ENCODE peak calls at places on chromosomes 4 and X, in five cellular contexts. One of them, this sample, is unnamed.

GRCh38 chr4:137180349-137180748 is 351.9 kb downstream of the PCDH18 start:
- DNase-seq in neural crest cell: no peak
- DNase-seq in H9: peak
- DNase-seq in cardiac fibroblast: peak
- DNase-seq in left ventricle myocardium inferior: no peak
- DNase-seq in this sample: no peak

GRCh38 chr4:70703695-70704332 is 15.5 kb downstream of the UTP3 start:
- DNase-seq in neural crest cell: no peak
- DNase-seq in H9: no peak
- DNase-seq in cardiac fibroblast: peak
- DNase-seq in left ventricle myocardium inferior: no peak
- DNase-seq in this sample: no peak

GRCh38 chrX:9867214-9867613 is 81.0 kb downstream of the SHROOM2 start:
- DNase-seq in neural crest cell: no peak
- DNase-seq in H9: no peak
- DNase-seq in cardiac fibroblast: no peak
- DNase-seq in left ventricle myocardium inferior: no peak
- DNase-seq in this sample: no peak

GRCh38 chr4:88745581-88746163 is 48.0 kb upstream of the NAP1L5 start:
- DNase-seq in neural crest cell: no peak
- DNase-seq in H9: no peak
- DNase-seq in cardiac fibroblast: no peak
- DNase-seq in left ventricle myocardium inferior: no peak
- DNase-seq in this sample: no peak

GRCh38 chr4:38562751-38563198 is 101.2 kb upstream of the KLF3 start:
- DNase-seq in neural crest cell: no peak
- DNase-seq in H9: no peak
- DNase-seq in cardiac fibroblast: peak
- DNase-seq in left ventricle myocardium inferior: peak
- DNase-seq in this sample: no peak

GRCh38 chr4:8607603-8608481 is 15.3 kb downstream of the CPZ start:
- DNase-seq in neural crest cell: peak
- DNase-seq in H9: peak
- DNase-seq in cardiac fibroblast: peak
- DNase-seq in left ventricle myocardium inferior: no peak
- DNase-seq in this sample: peak

GRCh38 chr4:70927502-70928139 is 25.5 kb downstream of the MOB1B start:
- DNase-seq in neural crest cell: no peak
- DNase-seq in H9: no peak
- DNase-seq in cardiac fibroblast: no peak
- DNase-seq in left ventricle myocardium inferior: no peak
- DNase-seq in this sample: no peak

GRCh38 chr4:112270643-112271484 is 14.8 kb downstream of the TIFA start:
- DNase-seq in neural crest cell: no peak
- DNase-seq in H9: no peak
- DNase-seq in cardiac fibroblast: peak
- DNase-seq in left ventricle myocardium inferior: no peak
- DNase-seq in this sample: no peak

GRCh38 chr4:76995776-76996175 is 46.2 kb downstream of the SEPTIN11 start:
- DNase-seq in neural crest cell: no peak
- DNase-seq in H9: no peak
- DNase-seq in cardiac fibroblast: no peak
- DNase-seq in left ventricle myocardium inferior: no peak
- DNase-seq in this sample: no peak

GRCh38 chr4:48194986-48195773 is 61.1 kb upstream of the TXK start:
- DNase-seq in neural crest cell: no peak
- DNase-seq in H9: no peak
- DNase-seq in cardiac fibroblast: no peak
- DNase-seq in left ventricle myocardium inferior: no peak
- DNase-seq in this sample: no peak

GRCh38 chrX:16114640-16115039 is 8.7 kb upstream of the GRPR start:
- DNase-seq in neural crest cell: no peak
- DNase-seq in H9: no peak
- DNase-seq in cardiac fibroblast: peak
- DNase-seq in left ventricle myocardium inferior: no peak
- DNase-seq in this sample: no peak

GRCh38 chr4:118557298-118557851 is 127.8 kb upstream of the METTL14 start:
- DNase-seq in neural crest cell: no peak
- DNase-seq in H9: no peak
- DNase-seq in cardiac fibroblast: peak
- DNase-seq in left ventricle myocardium inferior: no peak
- DNase-seq in this sample: no peak

GRCh38 chrX:18457000-18457399 is 31.6 kb downstream of the CDKL5 start:
- DNase-seq in neural crest cell: no peak
- DNase-seq in H9: no peak
- DNase-seq in cardiac fibroblast: no peak
- DNase-seq in left ventricle myocardium inferior: no peak
- DNase-seq in this sample: no peak

GRCh38 chr4:57911203-57911602 is 801.0 kb upstream of the IGFBP7 start:
- DNase-seq in neural crest cell: no peak
- DNase-seq in H9: no peak
- DNase-seq in cardiac fibroblast: no peak
- DNase-seq in left ventricle myocardium inferior: no peak
- DNase-seq in this sample: no peak

GRCh38 chrX:11406109-11406755 is 113.0 kb downstream of the AMELX start:
- DNase-seq in neural crest cell: no peak
- DNase-seq in H9: no peak
- DNase-seq in cardiac fibroblast: no peak
- DNase-seq in left ventricle myocardium inferior: no peak
- DNase-seq in this sample: no peak

GRCh38 chr4:140805293-140805692 is 49.1 kb upstream of the TBC1D9 start:
- DNase-seq in neural crest cell: no peak
- DNase-seq in H9: no peak
- DNase-seq in cardiac fibroblast: no peak
- DNase-seq in left ventricle myocardium inferior: no peak
- DNase-seq in this sample: no peak

GRCh38 chr4:177673980-177674504 is 231.8 kb upstream of the AGA start:
- DNase-seq in neural crest cell: no peak
- DNase-seq in H9: no peak
- DNase-seq in cardiac fibroblast: no peak
- DNase-seq in left ventricle myocardium inferior: no peak
- DNase-seq in this sample: no peak

GRCh38 chrX:103792916-103793540 is 16.4 kb downstream of the PLP1 start:
- DNase-seq in neural crest cell: no peak
- DNase-seq in H9: no peak
- DNase-seq in cardiac fibroblast: peak
- DNase-seq in left ventricle myocardium inferior: no peak
- DNase-seq in this sample: no peak

GRCh38 chr4:152038238-152038637 is 277.4 kb upstream of the GATB start:
- DNase-seq in neural crest cell: no peak
- DNase-seq in H9: no peak
- DNase-seq in cardiac fibroblast: peak
- DNase-seq in left ventricle myocardium inferior: no peak
- DNase-seq in this sample: no peak

GRCh38 chr4:112978691-112979472 is 70.6 kb upstream of the ANK2 start:
- DNase-seq in neural crest cell: no peak
- DNase-seq in H9: peak
- DNase-seq in cardiac fibroblast: no peak
- DNase-seq in left ventricle myocardium inferior: no peak
- DNase-seq in this sample: no peak

GRCh38 chr4:184417802-184418511 is 56.4 kb downstream of the IRF2 start:
- DNase-seq in neural crest cell: no peak
- DNase-seq in H9: no peak
- DNase-seq in cardiac fibroblast: peak
- DNase-seq in left ventricle myocardium inferior: no peak
- DNase-seq in this sample: no peak

GRCh38 chr4:106588906-106589305 is 220.3 kb upstream of the GIMD1 start:
- DNase-seq in neural crest cell: no peak
- DNase-seq in H9: no peak
- DNase-seq in cardiac fibroblast: no peak
- DNase-seq in left ventricle myocardium inferior: no peak
- DNase-seq in this sample: no peak

GRCh38 chr4:145936142-145937020 is 2.2 kb downstream of the ZNF827 start:
- DNase-seq in neural crest cell: peak
- DNase-seq in H9: peak
- DNase-seq in cardiac fibroblast: peak
- DNase-seq in left ventricle myocardium inferior: peak
- DNase-seq in this sample: peak

GRCh38 chr4:175290401-175290800 is 372.2 kb downstream of the ADAM29 start:
- DNase-seq in neural crest cell: no peak
- DNase-seq in H9: no peak
- DNase-seq in cardiac fibroblast: no peak
- DNase-seq in left ventricle myocardium inferior: no peak
- DNase-seq in this sample: no peak

GRCh38 chrX:40402771-40403533 is 177.8 kb upstream of the ATP6AP2 start:
- DNase-seq in neural crest cell: no peak
- DNase-seq in H9: no peak
- DNase-seq in cardiac fibroblast: peak
- DNase-seq in left ventricle myocardium inferior: no peak
- DNase-seq in this sample: no peak

GRCh38 chrX:11349661-11350337 is 56.6 kb downstream of the AMELX start:
- DNase-seq in neural crest cell: no peak
- DNase-seq in H9: no peak
- DNase-seq in cardiac fibroblast: no peak
- DNase-seq in left ventricle myocardium inferior: no peak
- DNase-seq in this sample: no peak

GRCh38 chrX:39757971-39758370 is 339.8 kb downstream of the BCOR start:
- DNase-seq in neural crest cell: no peak
- DNase-seq in H9: no peak
- DNase-seq in cardiac fibroblast: peak
- DNase-seq in left ventricle myocardium inferior: no peak
- DNase-seq in this sample: no peak

GRCh38 chr4:151022586-151022985 is 7.5 kb upstream of the LRBA start:
- DNase-seq in neural crest cell: no peak
- DNase-seq in H9: no peak
- DNase-seq in cardiac fibroblast: no peak
- DNase-seq in left ventricle myocardium inferior: no peak
- DNase-seq in this sample: no peak

GRCh38 chrX:51891821-51892551 is 1.4 kb upstream of the MAGED1 start:
- DNase-seq in neural crest cell: no peak
- DNase-seq in H9: no peak
- DNase-seq in cardiac fibroblast: peak
- DNase-seq in left ventricle myocardium inferior: peak
- DNase-seq in this sample: no peak

GRCh38 chrX:104288269-104288668 is 33.5 kb upstream of the ESX1 start:
- DNase-seq in neural crest cell: no peak
- DNase-seq in H9: peak
- DNase-seq in cardiac fibroblast: peak
- DNase-seq in left ventricle myocardium inferior: no peak
- DNase-seq in this sample: no peak

GRCh38 chr4:68654946-68655721 is 15.3 kb downstream of the UGT2B15 start:
- DNase-seq in neural crest cell: no peak
- DNase-seq in H9: no peak
- DNase-seq in cardiac fibroblast: no peak
- DNase-seq in left ventricle myocardium inferior: no peak
- DNase-seq in this sample: no peak

GRCh38 chr4:93313207-93313606 is 515.3 kb upstream of the ATOH1 start:
- DNase-seq in neural crest cell: no peak
- DNase-seq in H9: no peak
- DNase-seq in cardiac fibroblast: no peak
- DNase-seq in left ventricle myocardium inferior: no peak
- DNase-seq in this sample: no peak

GRCh38 chr4:139403457-139403856 is 50.5 kb upstream of the RAB33B start:
- DNase-seq in neural crest cell: no peak
- DNase-seq in H9: no peak
- DNase-seq in cardiac fibroblast: peak
- DNase-seq in left ventricle myocardium inferior: no peak
- DNase-seq in this sample: no peak
- TF ChIP-seq CTCF in neural crest cell: no peak
- TF ChIP-seq CTCF in H9: peak
- TF ChIP-seq CTCF in cardiac fibroblast: no peak
- TF ChIP-seq CTCF in left ventricle myocardium inferior: no peak
- TF ChIP-seq CTCF in this sample: peak

DNA sequence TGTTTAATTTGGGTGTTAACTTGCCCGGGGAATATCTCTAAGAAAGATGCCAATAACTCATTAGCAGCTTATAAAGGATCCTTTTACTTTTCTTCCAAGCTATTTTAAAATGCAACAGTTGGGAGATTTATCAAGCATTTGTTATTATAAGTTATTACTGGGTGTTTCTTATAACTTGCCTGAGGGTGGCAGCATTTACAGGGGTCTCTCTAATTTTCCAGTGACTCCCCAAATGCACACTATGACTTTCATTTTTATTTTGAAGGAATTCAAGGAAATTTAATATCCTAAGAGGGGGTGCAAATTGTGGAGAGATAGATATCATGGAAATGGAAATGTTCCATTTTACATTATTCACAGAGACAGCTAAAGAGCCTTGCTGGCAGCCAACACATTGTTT is 138.0 kb downstream of the PDGFRA start:
- DNase-seq in neural crest cell: no peak
- DNase-seq in H9: no peak
- DNase-seq in cardiac fibroblast: no peak
- DNase-seq in left ventricle myocardium inferior: no peak
- DNase-seq in this sample: no peak
- TF ChIP-seq CTCF in neural crest cell: no peak
- TF ChIP-seq CTCF in H9: peak
- TF ChIP-seq CTCF in cardiac fibroblast: no peak
- TF ChIP-seq CTCF in left ventricle myocardium inferior: no peak
- TF ChIP-seq CTCF in this sample: no peak

DNA sequence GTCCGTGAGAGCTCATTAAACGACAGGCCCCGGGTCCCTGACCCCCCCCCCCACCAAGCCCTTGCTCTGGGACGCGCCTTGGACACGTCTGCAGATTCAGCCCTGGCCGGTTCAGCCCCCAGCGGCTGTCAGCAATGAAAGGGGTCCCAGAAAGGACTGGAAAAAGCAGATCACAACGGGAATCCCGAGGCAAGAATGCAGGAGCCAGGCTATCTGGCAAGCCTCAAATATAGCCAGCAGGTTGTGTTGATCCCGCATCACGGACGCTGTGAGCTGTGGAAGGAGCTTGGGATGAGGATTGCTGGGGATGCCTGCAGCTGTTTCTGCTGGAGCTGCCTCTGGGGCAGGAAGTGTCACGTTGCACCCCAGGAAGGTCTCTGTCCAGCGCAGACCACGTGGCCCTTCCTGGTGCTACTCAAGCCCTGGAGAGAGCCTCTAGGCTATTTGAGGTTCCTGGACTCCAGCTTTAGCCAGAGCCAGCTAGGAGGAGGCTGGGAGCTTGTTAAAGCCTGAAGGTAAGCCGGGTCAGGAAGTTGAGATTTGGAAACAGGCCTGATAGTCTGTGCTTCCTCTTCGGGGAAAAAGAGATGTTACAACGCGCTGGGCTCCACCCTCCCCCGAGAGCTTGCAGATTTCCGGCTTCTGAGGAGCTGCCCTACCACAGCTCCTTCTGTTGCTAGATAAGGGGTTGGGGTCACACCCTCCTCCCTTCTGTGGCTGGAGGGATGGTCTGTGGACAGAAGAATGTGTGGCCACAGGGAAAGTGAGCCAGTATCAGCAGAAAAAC is 19.3 kb upstream of the CSF2RA start:
- DNase-seq in neural crest cell: peak
- DNase-seq in H9: peak
- DNase-seq in cardiac fibroblast: no peak
- DNase-seq in left ventricle myocardium inferior: peak
- DNase-seq in this sample: peak
- TF ChIP-seq CTCF in neural crest cell: no peak
- TF ChIP-seq CTCF in H9: no peak
- TF ChIP-seq CTCF in cardiac fibroblast: no peak
- TF ChIP-seq CTCF in left ventricle myocardium inferior: no peak
- TF ChIP-seq CTCF in this sample: no peak

DNA sequence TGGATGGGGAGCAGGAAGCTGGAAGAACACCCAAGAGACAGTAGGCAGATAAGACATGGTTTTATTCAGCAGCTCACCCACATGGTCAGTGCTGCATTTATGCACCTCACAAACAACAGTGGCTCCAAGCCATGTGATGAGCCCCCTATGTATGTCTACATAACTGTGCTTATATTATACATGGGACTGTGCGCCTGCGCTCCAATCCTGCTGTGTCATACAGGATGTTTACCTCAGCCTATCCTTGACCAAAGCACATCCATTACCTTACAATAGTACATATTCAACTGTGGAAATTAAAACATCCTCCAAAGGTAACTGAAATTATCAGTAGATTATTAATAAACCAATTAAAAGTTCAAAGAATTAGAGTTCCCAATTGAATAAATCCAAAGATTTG is 44.1 kb upstream of the SGMS2 start:
- DNase-seq in neural crest cell: no peak
- DNase-seq in H9: no peak
- DNase-seq in cardiac fibroblast: no peak
- DNase-seq in left ventricle myocardium inferior: no peak
- DNase-seq in this sample: no peak
- TF ChIP-seq CTCF in neural crest cell: no peak
- TF ChIP-seq CTCF in H9: no peak
- TF ChIP-seq CTCF in cardiac fibroblast: no peak
- TF ChIP-seq CTCF in left ventricle myocardium inferior: no peak
- TF ChIP-seq CTCF in this sample: no peak